ENCODE peak calls at places on chromosomes 5 and 9, in four cellular contexts. T, N, Z and C are unnamed samples.

GRCh38 chr9:21789541-21790037 is 12.8 kb upstream of the MTAP start:
- DNase-seq in T (peak), N (peak), Z (peak), C (peak)

GRCh38 chr5:150661086-150661485 is at the start of gene MYOZ3:
- DNase-seq in T (no peak), N (no peak), Z (no peak), C (no peak)

GRCh38 chr9:34611251-34611810 is 566 bp downstream of the RPP25L start:
- DNase-seq in T (no peak), N (no peak), Z (no peak), C (no peak)

GRCh38 chr5:78576376-78576775 is 72.2 kb downstream of the LHFPL2 start:
- DNase-seq in T (no peak), N (no peak), Z (peak), C (no peak)

GRCh38 chr9:73684601-73685000 is 532.9 kb downstream of the ANXA1 start:
- DNase-seq in T (no peak), N (no peak), Z (peak), C (no peak)

GRCh38 chr9:87812375-87813118 is 70.1 kb upstream of the SPATA31E1 start:
- DNase-seq in T (no peak), N (peak), Z (peak), C (no peak)

GRCh38 chr5:133891390-133891789 is 77.0 kb downstream of the C5orf15 start:
- DNase-seq in T (no peak), N (no peak), Z (no peak), C (no peak)

GRCh38 chr9:13555989-13556500 is 276.6 kb upstream of the MPDZ start:
- DNase-seq in T (no peak), N (no peak), Z (no peak), C (peak)

GRCh38 chr5:88964831-88965230 is 81.8 kb upstream of the MEF2C start:
- DNase-seq in T (no peak), N (no peak), Z (no peak), C (no peak)

GRCh38 chr5:176350416-176350815 is 11.1 kb downstream of the KIAA1191 start:
- DNase-seq in T (no peak), N (no peak), Z (no peak), C (no peak)

GRCh38 chr9:98045234-98046160 is 11.0 kb upstream of the NANS start:
- DNase-seq in T (peak), N (no peak), Z (peak), C (peak)

GRCh38 chr5:35089688-35090314 is 42.1 kb upstream of the AGXT2 start:
- DNase-seq in T (peak), N (peak), Z (peak), C (peak)

GRCh38 chr9:12797037-12797436 is 22.2 kb downstream of the LURAP1L start:
- DNase-seq in T (no peak), N (no peak), Z (no peak), C (peak)

GRCh38 chr5:169788168-169788567 is 151.1 kb downstream of the DOCK2 start:
- DNase-seq in T (no peak), N (no peak), Z (no peak), C (no peak)

GRCh38 chr5:150116667-150117395 is 30.5 kb upstream of the CSF1R start:
- DNase-seq in T (no peak), N (no peak), Z (peak), C (no peak)

GRCh38 chr9:76817489-76817888 is 53.3 kb downstream of the PCA3 start:
- DNase-seq in T (no peak), N (no peak), Z (peak), C (no peak)

GRCh38 chr9:70924380-70924779 is 197.0 kb downstream of the TRPM3 start:
- DNase-seq in T (no peak), N (no peak), Z (peak), C (peak)

GRCh38 chr5:142360607-142361120 is 35.8 kb upstream of the SPRY4 start:
- DNase-seq in T (no peak), N (peak), Z (peak), C (no peak)

GRCh38 chr9:93650448-93650847 is 74.1 kb downstream of the PHF2 start:
- DNase-seq in T (no peak), N (no peak), Z (no peak), C (no peak)

GRCh38 chr5:3604501-3604900 is 8.9 kb downstream of the IRX1 start:
- DNase-seq in T (no peak), N (no peak), Z (peak), C (no peak)

GRCh38 chr5:135391869-135392255 is 7.2 kb downstream of the MACROH2A1 start:
- DNase-seq in T (no peak), N (no peak), Z (no peak), C (no peak)

GRCh38 chr9:134064711-134065110 is 3.1 kb downstream of the BRD3 start:
- DNase-seq in T (no peak), N (no peak), Z (no peak), C (no peak)

GRCh38 chr5:88119535-88119934 is 149.1 kb downstream of the TMEM161B start:
- DNase-seq in T (no peak), N (no peak), Z (no peak), C (no peak)

GRCh38 chr5:82793808-82794419 is 283.3 kb downstream of the TMEM167A start:
- DNase-seq in T (peak), N (peak), Z (peak), C (no peak)

GRCh38 chr5:10521466-10522223 is 42.2 kb upstream of the ANKRD33B start:
- DNase-seq in T (no peak), N (peak), Z (no peak), C (no peak)

GRCh38 chr9:90641868-90642558 is 611 bp downstream of the DIRAS2 start:
- DNase-seq in T (no peak), N (no peak), Z (no peak), C (no peak)

GRCh38 chr5:138636401-138636944 is 61.3 kb upstream of the HSPA9 start:
- DNase-seq in T (no peak), N (no peak), Z (no peak), C (no peak)

GRCh38 chr5:60677831-60678664 is 21.9 kb downstream of the DEPDC1B start:
- DNase-seq in T (peak), N (peak), Z (peak), C (no peak)

GRCh38 chr9:128107260-128107970 is 20.1 kb downstream of the PTGES2 start:
- DNase-seq in T (no peak), N (no peak), Z (no peak), C (no peak)

GRCh38 chr9:99253772-99254431 is 31.8 kb downstream of the SEC61B start:
- DNase-seq in T (peak), N (no peak), Z (peak), C (no peak)

GRCh38 chr5:177269976-177270375 is 33.5 kb downstream of the RAB24 start:
- DNase-seq in T (no peak), N (no peak), Z (no peak), C (no peak)

GRCh38 chr9:130450344-130451003 is 5.7 kb downstream of the ASS1 start:
- DNase-seq in T (no peak), N (no peak), Z (no peak), C (no peak)

GRCh38 chr9:72703574-72703973 is 182.2 kb downstream of the TMC1 start:
- DNase-seq in T (no peak), N (no peak), Z (peak), C (no peak)

GRCh38 chr5:99639905-99640304 is 711.1 kb upstream of the CHD1 start:
- DNase-seq in T (no peak), N (no peak), Z (no peak), C (no peak)